ENCODE peak calls at places on chromosomes 13 and 19, in eight cellular contexts. K is Caki2; N is HuH-7.5; D is activated naive CD4-positive, alpha-beta T cell treated with anti-CD3 and anti-CD28 coated beads for 36 hours; G is HEK293T; C is cardiac muscle cell; S is activated CD4-positive, alpha-beta T cell treated with anti-CD3 and anti-CD28 coated beads for 24 hours; T is hepatic stellate cell. E is an unnamed sample.

GRCh38 chr19:46413262-46414031 is at the start of gene CCDC8:
- DNase-seq in S (no peak), C (peak), N (no peak), T (peak), K (no peak), D (no peak), G (peak), E (no peak)

GRCh38 chr19:35569281-35569781 is 5.9 kb upstream of the ATP4A start:
- DNase-seq in C (no peak), T (no peak), N (no peak), K (no peak), D (no peak), S (no peak), G (no peak), E (no peak)

GRCh38 chr13:21218351-21219043 is 42.0 kb downstream of the MRPL57 start:
- DNase-seq in K (no peak), G (no peak), N (no peak), C (no peak), S (no peak), D (peak), T (no peak), E (peak)

GRCh38 chr19:3981736-3982681 is 3.3 kb downstream of the EEF2 start:
- DNase-seq in K (no peak), C (no peak), T (no peak), S (no peak), G (no peak), D (no peak), N (no peak), E (no peak)

GRCh38 chr19:55576746-55577145 is 3.9 kb downstream of the ZNF579 start:
- DNase-seq in G (no peak), D (no peak), C (no peak), N (no peak), K (no peak), S (no peak), T (no peak), E (no peak)

GRCh38 chr13:108983273-108983672 is 353.9 kb downstream of the MYO16 start:
- DNase-seq in S (no peak), T (no peak), N (no peak), D (no peak), K (no peak), C (no peak), G (no peak), E (no peak)

GRCh38 chr13:80070024-80070703 is 270.8 kb downstream of the SPRY2 start:
- DNase-seq in C (no peak), S (no peak), K (no peak), G (no peak), T (no peak), D (no peak), N (no peak), E (no peak)

GRCh38 chr19:55082023-55082851 is 6.6 kb downstream of the EPS8L1 start:
- DNase-seq in D (peak), N (peak), K (no peak), T (peak), S (peak), C (peak), G (no peak), E (no peak)

GRCh38 chr13:71303144-71303543 is 563.9 kb downstream of the DACH1 start:
- DNase-seq in S (no peak), N (no peak), D (no peak), T (no peak), K (no peak), G (no peak), C (peak), E (no peak)

GRCh38 chr13:39935155-39935554 is 279.7 kb downstream of the COG6 start:
- DNase-seq in C (no peak), D (no peak), S (no peak), N (no peak), T (no peak), G (no peak), K (no peak), E (no peak)

GRCh38 chr19:14479985-14480694 is 5.0 kb upstream of the PTGER1 start:
- DNase-seq in G (peak), T (peak), S (peak), D (peak), C (peak), N (peak), K (no peak), E (peak)

GRCh38 chr19:737591-738093 is 13.3 kb upstream of the MISP start:
- DNase-seq in K (no peak), G (peak), S (peak), N (peak), T (peak), D (peak), C (peak), E (peak)

GRCh38 chr13:53165201-53165600 is 136.6 kb downstream of the OLFM4 start:
- DNase-seq in K (no peak), S (no peak), N (no peak), T (no peak), D (no peak), G (no peak), C (no peak), E (no peak)

GRCh38 chr13:27917121-27917947 is 2.5 kb upstream of the PDX1 start:
- DNase-seq in D (no peak), C (no peak), T (no peak), G (peak), S (no peak), K (no peak), N (no peak), E (no peak)

GRCh38 chr13:27005976-27006518 is 165.6 kb downstream of the USP12 start:
- DNase-seq in T (no peak), D (no peak), N (no peak), G (no peak), K (no peak), S (no peak), C (no peak), E (no peak)

GRCh38 chr19:7787141-7787540 is 24.1 kb downstream of the CLEC4M start:
- DNase-seq in D (no peak), C (no peak), S (no peak), N (no peak), G (no peak), K (no peak), T (no peak), E (no peak)

GRCh38 chr13:95083758-95084157 is 217.5 kb downstream of the ABCC4 start:
- DNase-seq in G (no peak), D (no peak), K (peak), T (peak), C (peak), S (no peak), N (no peak), E (no peak)

GRCh38 chr13:98506343-98507059 is 70.4 kb downstream of the STK24 start:
- DNase-seq in N (no peak), D (no peak), K (no peak), G (no peak), C (no peak), S (no peak), T (no peak), E (no peak)

GRCh38 chr19:58559275-58560006 is 1.0 kb upstream of the UBE2M start:
- DNase-seq in T (peak), K (peak), G (peak), S (peak), C (peak), N (peak), D (peak), E (peak)

GRCh38 chr13:46386996-46387851 is at the start of gene RUBCNL:
- DNase-seq in G (peak), C (no peak), K (no peak), T (peak), S (peak), N (no peak), D (peak), E (peak)

GRCh38 chr13:95485045-95485517 is 67.4 kb upstream of the CLDN10 start:
- DNase-seq in N (no peak), T (no peak), C (peak), K (no peak), D (no peak), G (no peak), S (no peak), E (no peak)